ENCODE peak calls at places on chromosomes 5 and 9, in four cellular contexts. D is CD8-positive, alpha-beta T cell; F is foreskin fibroblast; G is AG04450. V is an unnamed sample.

GRCh38 chr5:137305971-137306592 is 193.0 kb downstream of the SPOCK1 start:
- DNase-seq in G (no peak), D (no peak), F (no peak), V (no peak)

GRCh38 chr9:7196467-7196866 is 438.7 kb downstream of the KDM4C start:
- DNase-seq in G (no peak), D (no peak), F (no peak), V (peak; percentile 15)

GRCh38 chr5:98096155-98096554 is 677.3 kb upstream of the RGMB start:
- DNase-seq in F (peak; percentile 65), G (peak; percentile 66), D (no peak), V (peak; percentile 74)

GRCh38 chr5:94785111-94785510 is 166.6 kb downstream of the SLF1 start:
- DNase-seq in G (no peak), F (no peak), D (no peak), V (peak; percentile 15)

GRCh38 chr9:7710686-7711085 is 88.9 kb downstream of the DMAC1 start:
- DNase-seq in G (no peak), F (no peak), D (no peak), V (no peak)

GRCh38 chr9:121122450-121123032 is 47.8 kb downstream of the CNTRL start:
- DNase-seq in F (no peak), D (no peak), G (no peak), V (peak; percentile 9)

GRCh38 chr9:114224247-114224610 is 68.9 kb downstream of the COL27A1 start:
- DNase-seq in G (no peak), D (no peak), F (peak; percentile 71), V (peak; percentile 81)

GRCh38 chr5:35742006-35742405 is 114.7 kb upstream of the IL7R start:
- DNase-seq in G (no peak), D (no peak), F (no peak), V (no peak)

GRCh38 chr9:98172604-98173003 is 19.8 kb downstream of the CORO2A start:
- DNase-seq in G (no peak), F (peak; percentile 12), D (no peak), V (no peak)

GRCh38 chr9:107907715-107908114 is 418.1 kb upstream of the KLF4 start:
- DNase-seq in G (no peak), F (no peak), D (no peak), V (no peak)

GRCh38 chr5:178637356-178638069 is 10.7 kb upstream of the CLK4 start:
- DNase-seq in G (no peak), D (no peak), F (no peak), V (no peak)

GRCh38 chr5:52173133-52173532 is 614.6 kb upstream of the ITGA1 start:
- DNase-seq in G (no peak), D (no peak), F (no peak), V (no peak)

GRCh38 chr5:149397530-149397929 is 18.4 kb upstream of the IL17B start:
- DNase-seq in F (no peak), G (no peak), D (no peak), V (no peak)

GRCh38 chr9:34337404-34337803 is 8.0 kb downstream of the NUDT2 start:
- DNase-seq in D (no peak), F (no peak), G (no peak), V (peak; percentile 13)

GRCh38 chr9:75448955-75449354 is 360.6 kb downstream of the OSTF1 start:
- DNase-seq in F (no peak), G (no peak), D (no peak), V (no peak)

GRCh38 chr9:5787759-5788329 is 45.1 kb downstream of the ERMP1 start:
- DNase-seq in D (no peak), F (no peak), G (no peak), V (no peak)

GRCh38 chr5:24646915-24647314 is 2.1 kb upstream of the CDH10 start:
- DNase-seq in F (no peak), D (no peak), G (no peak), V (no peak)

GRCh38 chr5:101728933-101729332 is 567.2 kb downstream of the SLCO4C1 start:
- DNase-seq in G (no peak), F (no peak), D (no peak), V (peak; percentile 22)

GRCh38 chr9:114803886-114804285 is 2.0 kb downstream of the TNFSF15 start:
- DNase-seq in D (no peak), G (peak; percentile 45), F (no peak), V (no peak)

GRCh38 chr5:2889946-2890475 is 138.5 kb upstream of the IRX2 start:
- DNase-seq in F (no peak), D (no peak), G (no peak), V (no peak)

GRCh38 chr5:74054139-74054538 is 428.1 kb downstream of the ARHGEF28 start:
- DNase-seq in G (no peak), F (no peak), D (no peak), V (no peak)

GRCh38 chr5:19175776-19176570 is 812.0 kb downstream of the CDH18 start:
- DNase-seq in D (no peak), G (no peak), F (no peak), V (no peak)

GRCh38 chr9:129143461-129143927 is 32.3 kb downstream of the PTPA start:
- DNase-seq in F (peak; percentile 43), D (no peak), G (no peak), V (no peak)
- H3K4me3 ChIP-seq in F (no peak overlapping the region), D (no peak overlapping the region), G (peak overlapping the region; percentile 37), V (no peak overlapping the region)

GRCh38 chr5:160787247-160787646 is 64.8 kb downstream of the ATP10B start:
- DNase-seq in D (no peak), F (no peak), G (no peak), V (peak; percentile 40)
- TF ChIP-seq CTCF in D (no peak), F (no peak), G (peak; percentile 25), V (peak; percentile 55)

DNA sequence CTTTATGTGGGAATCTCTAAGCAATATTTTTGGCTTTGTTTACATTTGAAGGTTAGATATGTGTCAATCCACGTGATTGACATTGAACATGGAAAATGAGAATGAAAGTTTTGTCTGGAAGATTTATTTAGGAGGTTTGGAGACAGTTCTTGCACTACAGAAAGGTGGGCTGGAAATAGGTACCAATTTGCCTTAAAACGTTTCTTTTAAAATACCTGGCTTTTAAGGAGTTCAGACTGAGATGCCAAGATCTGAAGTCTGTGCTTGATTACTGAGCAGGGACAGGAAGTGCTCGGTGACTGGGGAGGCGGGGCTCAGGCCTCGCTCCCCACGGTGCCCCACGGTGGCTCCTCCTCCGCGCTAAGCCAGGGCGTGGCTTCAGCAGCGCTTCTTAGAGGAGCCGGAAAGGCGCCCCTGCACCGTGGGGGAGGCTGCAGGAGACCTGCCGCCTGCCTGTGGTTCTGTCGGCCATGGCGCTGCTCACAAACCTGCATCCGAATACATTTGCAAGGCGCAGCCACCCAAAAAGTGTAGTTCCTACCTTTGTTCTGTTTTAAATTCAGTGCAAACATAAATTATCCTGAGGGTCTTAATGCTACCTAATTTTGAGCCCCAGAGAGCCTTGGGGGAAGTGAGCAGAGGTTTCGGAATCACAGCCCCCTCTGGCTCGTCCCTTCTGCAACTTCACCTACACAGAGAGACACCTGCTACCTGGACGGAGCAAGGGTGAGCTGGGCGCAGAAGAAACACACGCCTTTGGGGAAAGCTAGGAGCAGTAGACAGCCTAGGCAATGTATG is 49.2 kb downstream of the USP20 start:
- DNase-seq in G (no peak), D (peak; percentile 92), F (peak; percentile 83), V (peak; percentile 87)
- H3K4me3 ChIP-seq in G (peak overlapping the region; percentile 17), D (peak overlapping the region; percentile 92), F (peak overlapping the region; percentile 7), V (peak overlapping the region; percentile 40)

GRCh38 chr9:133955821-133956411 is 36.2 kb downstream of the VAV2 start:
- DNase-seq in F (peak; percentile 33), D (no peak), G (no peak), V (no peak)
- TF ChIP-seq CTCF in F (peak; percentile 14), D (no peak), G (peak; percentile 23), V (no peak)

GRCh38 chr5:110221036-110221435 is 505.4 kb downstream of the TMEM232 start:
- DNase-seq in F (no peak), G (no peak), D (no peak), V (no peak)
- H3K4me3 ChIP-seq in F (no peak overlapping the region), G (no peak overlapping the region), D (no peak overlapping the region), V (no peak overlapping the region)

GRCh38 chr5:169325273-169325672 is 24.3 kb upstream of the SLIT3 start:
- DNase-seq in F (no peak), D (no peak), G (no peak), V (no peak)

GRCh38 chr5:169331292-169331852 is 30.4 kb upstream of the SLIT3 start:
- DNase-seq in D (no peak), F (no peak), G (no peak), V (no peak)

DNA sequence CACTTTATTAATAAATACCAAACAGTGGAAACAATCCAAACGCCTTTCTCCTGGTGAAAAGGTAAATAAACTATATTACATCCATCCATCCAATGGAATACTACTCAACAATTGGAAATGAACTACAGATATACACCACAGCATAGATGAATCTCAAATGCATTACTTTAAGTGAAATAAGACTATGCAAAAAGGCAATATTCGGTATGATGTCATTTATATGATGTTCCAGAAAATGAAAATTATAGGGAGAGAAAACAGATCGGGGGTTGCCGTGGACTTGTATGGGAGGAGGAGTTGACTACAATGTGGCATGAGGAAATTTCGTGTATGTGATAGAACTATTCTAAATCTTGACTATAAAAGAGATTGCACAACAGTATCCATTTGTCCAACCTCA is 27.5 kb upstream of the SLIT3 start:
- DNase-seq in F (no peak), G (no peak), D (no peak), V (no peak)
- TF ChIP-seq CTCF in F (no peak), G (no peak), D (no peak), V (no peak)

DNA sequence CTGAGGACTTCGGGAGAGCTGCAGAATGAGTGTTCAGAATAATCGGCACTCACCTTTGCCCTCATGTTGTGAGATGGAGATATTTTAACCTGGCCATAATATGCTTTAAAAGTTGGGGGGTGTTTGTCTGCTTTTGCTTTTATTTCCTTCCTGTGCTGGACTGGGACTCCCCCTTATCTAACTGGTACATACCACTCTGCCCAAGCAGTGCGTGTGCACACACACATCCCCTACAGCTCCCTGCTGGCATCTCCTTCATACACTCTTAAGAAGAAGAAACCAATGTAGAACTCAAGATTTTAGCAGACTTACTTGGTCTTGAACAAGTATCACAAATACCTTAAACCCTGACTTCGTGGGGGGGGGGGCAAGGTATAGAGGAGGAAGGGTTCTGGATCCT is 146.2 kb upstream of the DMRT1 start:
- DNase-seq in F (no peak), D (no peak), G (no peak), V (no peak)
- H3K4me3 ChIP-seq in F (no peak overlapping the region), D (no peak overlapping the region), G (peak overlapping the region; percentile 35), V (no peak overlapping the region)

DNA sequence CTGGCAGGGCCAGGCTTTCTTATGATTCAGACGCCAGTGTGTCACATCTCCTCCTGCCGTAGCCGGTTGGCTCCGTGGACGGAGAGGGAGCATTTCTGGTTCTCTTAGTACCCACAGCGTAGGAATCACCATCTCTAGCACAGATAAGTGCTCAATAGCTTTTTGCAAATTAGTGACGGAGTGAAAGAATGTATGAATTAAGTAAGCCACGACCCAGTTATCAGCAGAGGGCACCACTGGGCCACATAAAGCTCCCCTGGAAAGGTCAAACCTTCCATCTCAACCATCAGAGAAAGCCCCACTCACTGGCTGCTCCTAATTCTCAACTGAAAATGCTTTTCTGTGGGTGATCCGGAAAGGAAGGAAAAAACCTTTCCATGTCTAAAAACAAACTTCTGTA is 317.0 kb upstream of the ADCY2 start:
- DNase-seq in D (no peak), F (no peak), G (no peak), V (peak; percentile 32)
- TF ChIP-seq CTCF in D (no peak), F (no peak), G (no peak), V (peak; percentile 48)

V was measured in epithelial cell of esophagus.